ENCODE peak calls at places on chromosomes 11 and 22, in eight cellular contexts. One of them, this sample, is unnamed.

GRCh38 chr11:105070221-105070789 is 25.2 kb upstream of the CARD16 start:
- DNase-seq in AG04449: no peak
- DNase-seq in ascending aorta: no peak
- DNase-seq in breast epithelium: no peak
- DNase-seq in transverse colon: no peak
- DNase-seq in retinal pigment epithelial cell: no peak
- DNase-seq in body of pancreas: no peak
- DNase-seq in heart right ventricle: no peak
- DNase-seq in this sample: no peak

GRCh38 chr11:65565624-65566453 is 4.4 kb upstream of the ZNRD2 start:
- DNase-seq in AG04449: no peak
- DNase-seq in ascending aorta: no peak
- DNase-seq in breast epithelium: no peak
- DNase-seq in transverse colon: no peak
- DNase-seq in retinal pigment epithelial cell: no peak
- DNase-seq in body of pancreas: no peak
- DNase-seq in heart right ventricle: no peak
- DNase-seq in this sample: no peak

GRCh38 chr22:44736581-44737413 is 15.6 kb upstream of the ARHGAP8 start:
- DNase-seq in AG04449: no peak
- DNase-seq in ascending aorta: no peak
- DNase-seq in breast epithelium: no peak
- DNase-seq in transverse colon: no peak
- DNase-seq in retinal pigment epithelial cell: no peak
- DNase-seq in body of pancreas: no peak
- DNase-seq in heart right ventricle: no peak
- DNase-seq in this sample: no peak

GRCh38 chr11:129324533-129325175 is 51.0 kb upstream of the BARX2 start:
- DNase-seq in AG04449: no peak
- DNase-seq in ascending aorta: no peak
- DNase-seq in breast epithelium: peak
- DNase-seq in transverse colon: peak
- DNase-seq in retinal pigment epithelial cell: no peak
- DNase-seq in body of pancreas: peak
- DNase-seq in heart right ventricle: peak
- DNase-seq in this sample: no peak

GRCh38 chr11:79440451-79441158 is at the start of gene TENM4:
- DNase-seq in AG04449: peak
- DNase-seq in ascending aorta: peak
- DNase-seq in breast epithelium: peak
- DNase-seq in transverse colon: peak
- DNase-seq in retinal pigment epithelial cell: peak
- DNase-seq in body of pancreas: no peak
- DNase-seq in heart right ventricle: peak
- DNase-seq in this sample: peak

GRCh38 chr22:50015451-50016307 is 3.1 kb upstream of the IL17REL start:
- DNase-seq in AG04449: no peak
- DNase-seq in ascending aorta: no peak
- DNase-seq in breast epithelium: no peak
- DNase-seq in transverse colon: peak
- DNase-seq in retinal pigment epithelial cell: no peak
- DNase-seq in body of pancreas: no peak
- DNase-seq in heart right ventricle: no peak
- DNase-seq in this sample: no peak

GRCh38 chr11:31340903-31341572 is 28.5 kb downstream of the DCDC1 start:
- DNase-seq in AG04449: no peak
- DNase-seq in ascending aorta: no peak
- DNase-seq in breast epithelium: no peak
- DNase-seq in transverse colon: no peak
- DNase-seq in retinal pigment epithelial cell: no peak
- DNase-seq in body of pancreas: peak
- DNase-seq in heart right ventricle: no peak
- DNase-seq in this sample: peak

GRCh38 chr11:75239551-75240290 is 853 bp upstream of the TPBGL start:
- DNase-seq in AG04449: no peak
- DNase-seq in ascending aorta: no peak
- DNase-seq in breast epithelium: no peak
- DNase-seq in transverse colon: no peak
- DNase-seq in retinal pigment epithelial cell: no peak
- DNase-seq in body of pancreas: no peak
- DNase-seq in heart right ventricle: no peak
- DNase-seq in this sample: no peak

GRCh38 chr11:1994121-1994520 is 3.5 kb downstream of the H19 start:
- DNase-seq in AG04449: no peak
- DNase-seq in ascending aorta: no peak
- DNase-seq in breast epithelium: no peak
- DNase-seq in transverse colon: no peak
- DNase-seq in retinal pigment epithelial cell: no peak
- DNase-seq in body of pancreas: no peak
- DNase-seq in heart right ventricle: peak
- DNase-seq in this sample: no peak

GRCh38 chr22:28829358-28830181 is 29.2 kb upstream of the XBP1 start:
- DNase-seq in AG04449: peak
- DNase-seq in ascending aorta: no peak
- DNase-seq in breast epithelium: peak
- DNase-seq in transverse colon: peak
- DNase-seq in retinal pigment epithelial cell: no peak
- DNase-seq in body of pancreas: peak
- DNase-seq in heart right ventricle: peak
- DNase-seq in this sample: peak

GRCh38 chr11:71251159-71251721 is 1.1 kb downstream of the SHANK2 start:
- DNase-seq in AG04449: no peak
- DNase-seq in ascending aorta: no peak
- DNase-seq in breast epithelium: peak
- DNase-seq in transverse colon: peak
- DNase-seq in retinal pigment epithelial cell: no peak
- DNase-seq in body of pancreas: peak
- DNase-seq in heart right ventricle: peak
- DNase-seq in this sample: no peak

GRCh38 chr11:71252782-71253730 is 679 bp upstream of the SHANK2 start:
- DNase-seq in AG04449: peak
- DNase-seq in ascending aorta: no peak
- DNase-seq in breast epithelium: peak
- DNase-seq in transverse colon: peak
- DNase-seq in retinal pigment epithelial cell: no peak
- DNase-seq in body of pancreas: peak
- DNase-seq in heart right ventricle: no peak
- DNase-seq in this sample: peak

GRCh38 chr11:71252434-71252781 is at the start of gene SHANK2:
- DNase-seq in AG04449: no peak
- DNase-seq in ascending aorta: no peak
- DNase-seq in breast epithelium: peak
- DNase-seq in transverse colon: peak
- DNase-seq in retinal pigment epithelial cell: no peak
- DNase-seq in body of pancreas: peak
- DNase-seq in heart right ventricle: no peak
- DNase-seq in this sample: no peak

GRCh38 chr11:71250512-71251158 is 1.7 kb downstream of the SHANK2 start:
- DNase-seq in AG04449: no peak
- DNase-seq in ascending aorta: no peak
- DNase-seq in breast epithelium: peak
- DNase-seq in transverse colon: peak
- DNase-seq in retinal pigment epithelial cell: no peak
- DNase-seq in body of pancreas: no peak
- DNase-seq in heart right ventricle: no peak
- DNase-seq in this sample: no peak

GRCh38 chr11:71251761-71252433 is 480 bp downstream of the SHANK2 start:
- DNase-seq in AG04449: no peak
- DNase-seq in ascending aorta: no peak
- DNase-seq in breast epithelium: peak
- DNase-seq in transverse colon: peak
- DNase-seq in retinal pigment epithelial cell: no peak
- DNase-seq in body of pancreas: peak
- DNase-seq in heart right ventricle: peak
- DNase-seq in this sample: no peak
- TF ChIP-seq CTCF in AG04449: no peak
- TF ChIP-seq CTCF in ascending aorta: no peak
- TF ChIP-seq CTCF in breast epithelium: no peak
- TF ChIP-seq CTCF in transverse colon: peak
- TF ChIP-seq CTCF in retinal pigment epithelial cell: no peak
- TF ChIP-seq CTCF in body of pancreas: peak
- TF ChIP-seq CTCF in heart right ventricle: peak
- TF ChIP-seq CTCF in this sample: peak

DNA sequence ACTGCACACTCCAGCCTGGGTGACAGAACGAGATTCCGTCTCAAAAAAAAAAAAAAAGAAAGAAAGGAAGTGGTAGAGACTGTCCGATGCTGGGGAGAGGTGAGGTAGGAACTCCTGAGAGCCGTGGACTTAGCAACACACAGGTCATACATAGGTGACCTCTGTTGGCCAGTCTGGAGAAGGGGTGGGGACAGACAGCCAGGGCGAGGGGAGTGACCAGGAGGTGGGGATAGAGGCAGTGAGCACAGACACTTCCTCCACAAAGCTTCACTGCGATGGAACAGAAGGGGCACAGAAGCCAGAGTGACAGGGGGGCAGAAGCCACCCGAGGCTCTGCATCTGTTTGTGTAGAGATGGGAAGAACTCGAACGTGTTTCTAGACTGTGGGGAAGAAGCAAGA is 47.1 kb downstream of the MYH9 start:
- DNase-seq in AG04449: no peak
- DNase-seq in ascending aorta: no peak
- DNase-seq in breast epithelium: no peak
- DNase-seq in transverse colon: no peak
- DNase-seq in retinal pigment epithelial cell: no peak
- DNase-seq in body of pancreas: no peak
- DNase-seq in heart right ventricle: no peak
- DNase-seq in this sample: no peak
- TF ChIP-seq CTCF in AG04449: no peak
- TF ChIP-seq CTCF in ascending aorta: no peak
- TF ChIP-seq CTCF in breast epithelium: no peak
- TF ChIP-seq CTCF in transverse colon: no peak
- TF ChIP-seq CTCF in retinal pigment epithelial cell: no peak
- TF ChIP-seq CTCF in body of pancreas: no peak
- TF ChIP-seq CTCF in heart right ventricle: no peak
- TF ChIP-seq CTCF in this sample: no peak

DNA sequence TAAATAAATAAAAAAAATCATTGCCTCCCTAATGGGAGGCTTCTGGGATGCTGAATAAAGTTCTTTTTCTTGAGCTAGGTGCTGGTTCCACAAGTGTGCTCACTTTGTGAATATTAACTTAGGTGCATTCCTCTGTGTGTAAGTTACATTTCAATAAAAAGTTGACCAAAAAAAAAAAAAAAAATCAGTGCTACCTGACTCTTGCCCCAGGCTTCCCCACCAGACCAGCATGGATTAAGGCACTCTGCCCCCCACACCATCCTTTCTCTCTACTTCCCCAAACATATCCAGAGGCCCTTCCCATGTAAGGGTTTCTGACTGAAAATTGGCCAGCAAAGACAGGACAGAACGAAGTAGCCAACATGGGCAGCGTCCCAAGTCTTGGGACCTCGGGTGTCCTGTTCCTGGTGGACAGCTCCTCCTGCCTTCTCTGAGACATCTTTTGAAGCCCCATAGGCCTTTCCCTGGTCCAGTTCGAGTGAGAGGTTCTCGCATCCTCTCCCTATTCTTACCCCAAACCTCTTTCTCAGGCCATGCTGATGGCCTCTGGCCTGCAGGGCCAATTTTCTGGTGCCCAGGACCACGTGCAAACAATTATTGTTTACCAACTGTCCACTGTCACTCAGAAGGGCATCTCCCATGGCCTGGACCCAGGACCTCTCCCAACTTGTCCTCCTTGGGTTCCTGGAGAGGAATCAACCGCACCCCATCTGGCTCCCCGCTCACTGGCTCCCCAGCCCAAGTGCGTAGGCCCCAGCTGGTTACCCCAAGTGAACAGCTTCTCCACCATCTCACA is 14.9 kb upstream of the KCTD14 start:
- DNase-seq in AG04449: no peak
- DNase-seq in ascending aorta: no peak
- DNase-seq in breast epithelium: no peak
- DNase-seq in transverse colon: no peak
- DNase-seq in retinal pigment epithelial cell: no peak
- DNase-seq in body of pancreas: no peak
- DNase-seq in heart right ventricle: no peak
- DNase-seq in this sample: no peak
- TF ChIP-seq CTCF in AG04449: no peak
- TF ChIP-seq CTCF in ascending aorta: no peak
- TF ChIP-seq CTCF in breast epithelium: no peak
- TF ChIP-seq CTCF in transverse colon: no peak
- TF ChIP-seq CTCF in retinal pigment epithelial cell: no peak
- TF ChIP-seq CTCF in body of pancreas: no peak
- TF ChIP-seq CTCF in heart right ventricle: no peak
- TF ChIP-seq CTCF in this sample: no peak

GRCh38 chr11:19661827-19662226 is 50.8 kb upstream of the NAV2 start:
- DNase-seq in AG04449: no peak
- DNase-seq in ascending aorta: no peak
- DNase-seq in breast epithelium: no peak
- DNase-seq in transverse colon: no peak
- DNase-seq in retinal pigment epithelial cell: no peak
- DNase-seq in body of pancreas: no peak
- DNase-seq in heart right ventricle: no peak
- DNase-seq in this sample: no peak

GRCh38 chr11:19660076-19660475 is 52.6 kb upstream of the NAV2 start:
- DNase-seq in AG04449: no peak
- DNase-seq in ascending aorta: no peak
- DNase-seq in breast epithelium: no peak
- DNase-seq in transverse colon: no peak
- DNase-seq in retinal pigment epithelial cell: no peak
- DNase-seq in body of pancreas: no peak
- DNase-seq in heart right ventricle: no peak
- DNase-seq in this sample: peak

GRCh38 chr11:19656140-19656541 is 56.5 kb upstream of the NAV2 start:
- DNase-seq in AG04449: no peak
- DNase-seq in ascending aorta: no peak
- DNase-seq in breast epithelium: no peak
- DNase-seq in transverse colon: no peak
- DNase-seq in retinal pigment epithelial cell: no peak
- DNase-seq in body of pancreas: no peak
- DNase-seq in heart right ventricle: no peak
- DNase-seq in this sample: no peak

GRCh38 chr11:19659529-19659928 is 53.1 kb upstream of the NAV2 start:
- DNase-seq in AG04449: no peak
- DNase-seq in ascending aorta: no peak
- DNase-seq in breast epithelium: no peak
- DNase-seq in transverse colon: no peak
- DNase-seq in retinal pigment epithelial cell: no peak
- DNase-seq in body of pancreas: no peak
- DNase-seq in heart right ventricle: no peak
- DNase-seq in this sample: no peak

DNA sequence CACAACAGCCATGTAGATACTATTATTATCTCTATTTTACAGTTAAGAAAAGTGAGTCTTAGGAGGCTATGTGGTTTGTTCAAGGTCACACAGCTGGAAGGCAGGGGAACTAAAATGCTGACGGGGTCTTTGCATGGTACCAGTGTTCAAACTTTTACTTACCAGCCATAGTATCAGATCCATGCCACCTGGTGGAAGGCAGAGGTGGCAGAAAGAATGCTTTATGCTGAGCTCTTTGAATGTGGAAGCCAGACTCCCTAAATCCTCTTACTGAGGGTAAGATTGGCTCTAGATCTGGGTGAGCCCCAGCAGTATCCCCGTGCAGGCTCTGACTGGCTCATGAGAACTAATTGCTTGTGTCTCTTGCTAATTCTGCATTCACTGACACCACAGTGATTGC is 54.3 kb upstream of the NAV2 start:
- DNase-seq in AG04449: no peak
- DNase-seq in ascending aorta: no peak
- DNase-seq in breast epithelium: no peak
- DNase-seq in transverse colon: no peak
- DNase-seq in retinal pigment epithelial cell: no peak
- DNase-seq in body of pancreas: no peak
- DNase-seq in heart right ventricle: no peak
- DNase-seq in this sample: no peak
- TF ChIP-seq CTCF in AG04449: peak
- TF ChIP-seq CTCF in ascending aorta: no peak
- TF ChIP-seq CTCF in breast epithelium: no peak
- TF ChIP-seq CTCF in transverse colon: no peak
- TF ChIP-seq CTCF in retinal pigment epithelial cell: peak
- TF ChIP-seq CTCF in body of pancreas: no peak
- TF ChIP-seq CTCF in heart right ventricle: peak
- TF ChIP-seq CTCF in this sample: peak

This sample was measured in astrocyte of the cerebellum.